ENCODE peak calls at places on chromosomes 16 and 17, in five cellular contexts. One of them, this sample, is unnamed.

GRCh38 chr17:37701424-37702020 is 43.3 kb downstream of the HNF1B start:
- DNase-seq in choroid plexus epithelial cell: peak
- DNase-seq in heart right ventricle: no peak
- DNase-seq in fibroblast of mammary gland: peak
- DNase-seq in HFFc6: no peak
- DNase-seq in this sample: no peak

GRCh38 chr16:78706637-78707036 is 607.2 kb downstream of the WWOX start:
- DNase-seq in choroid plexus epithelial cell: no peak
- DNase-seq in fibroblast of mammary gland: no peak
- DNase-seq in heart right ventricle: no peak
- DNase-seq in HFFc6: no peak
- DNase-seq in this sample: no peak

GRCh38 chr17:78493455-78494188 is 83.6 kb downstream of the DNAH17 start:
- DNase-seq in HFFc6: no peak
- DNase-seq in heart right ventricle: peak
- DNase-seq in choroid plexus epithelial cell: no peak
- DNase-seq in fibroblast of mammary gland: no peak
- DNase-seq in this sample: no peak

GRCh38 chr16:58375386-58375785 is 16.9 kb upstream of the GINS3 start:
- DNase-seq in heart right ventricle: no peak
- DNase-seq in HFFc6: no peak
- DNase-seq in choroid plexus epithelial cell: no peak
- DNase-seq in fibroblast of mammary gland: no peak
- DNase-seq in this sample: no peak

GRCh38 chr16:23391381-23392222 is 61.4 kb downstream of the COG7 start:
- DNase-seq in fibroblast of mammary gland: no peak
- DNase-seq in heart right ventricle: no peak
- DNase-seq in choroid plexus epithelial cell: no peak
- DNase-seq in HFFc6: no peak
- DNase-seq in this sample: no peak

GRCh38 chr17:54891176-54891821 is 9.4 kb upstream of the TOM1L1 start:
- DNase-seq in choroid plexus epithelial cell: peak
- DNase-seq in HFFc6: peak
- DNase-seq in fibroblast of mammary gland: peak
- DNase-seq in heart right ventricle: peak
- DNase-seq in this sample: peak

GRCh38 chr17:78132767-78133178 is 2.2 kb downstream of the TMC8 start:
- DNase-seq in choroid plexus epithelial cell: no peak
- DNase-seq in HFFc6: no peak
- DNase-seq in fibroblast of mammary gland: no peak
- DNase-seq in heart right ventricle: no peak
- DNase-seq in this sample: no peak

GRCh38 chr16:261031-261691 is 14.6 kb downstream of the RGS11 start:
- DNase-seq in HFFc6: no peak
- DNase-seq in choroid plexus epithelial cell: no peak
- DNase-seq in heart right ventricle: no peak
- DNase-seq in fibroblast of mammary gland: no peak
- DNase-seq in this sample: no peak

GRCh38 chr17:77107506-77108433 is 33.0 kb upstream of the SEC14L1 start:
- DNase-seq in HFFc6: peak
- DNase-seq in heart right ventricle: no peak
- DNase-seq in fibroblast of mammary gland: no peak
- DNase-seq in choroid plexus epithelial cell: peak
- DNase-seq in this sample: peak

GRCh38 chr17:1197781-1198490 is 18.2 kb upstream of the ABR start:
- DNase-seq in fibroblast of mammary gland: no peak
- DNase-seq in HFFc6: no peak
- DNase-seq in choroid plexus epithelial cell: peak
- DNase-seq in heart right ventricle: peak
- DNase-seq in this sample: peak

GRCh38 chr16:66953462-66954096 is 7.5 kb upstream of the CES3 start:
- DNase-seq in choroid plexus epithelial cell: no peak
- DNase-seq in heart right ventricle: no peak
- DNase-seq in HFFc6: no peak
- DNase-seq in fibroblast of mammary gland: no peak
- DNase-seq in this sample: no peak

GRCh38 chr17:78357687-78358537 is 2.0 kb downstream of the SOCS3 start:
- DNase-seq in heart right ventricle: no peak
- DNase-seq in HFFc6: no peak
- DNase-seq in choroid plexus epithelial cell: peak
- DNase-seq in fibroblast of mammary gland: no peak
- DNase-seq in this sample: no peak

GRCh38 chr17:49085565-49086315 is 46.8 kb upstream of the B4GALNT2 start:
- DNase-seq in fibroblast of mammary gland: no peak
- DNase-seq in heart right ventricle: no peak
- DNase-seq in choroid plexus epithelial cell: no peak
- DNase-seq in HFFc6: no peak
- DNase-seq in this sample: no peak

GRCh38 chr16:2015117-2015946 is 4.3 kb upstream of the NPW start:
- DNase-seq in heart right ventricle: no peak
- DNase-seq in choroid plexus epithelial cell: no peak
- DNase-seq in HFFc6: no peak
- DNase-seq in fibroblast of mammary gland: peak
- DNase-seq in this sample: no peak

GRCh38 chr17:76239538-76240274 is 587 bp downstream of the RNF157 start:
- DNase-seq in fibroblast of mammary gland: no peak
- DNase-seq in choroid plexus epithelial cell: no peak
- DNase-seq in HFFc6: no peak
- DNase-seq in heart right ventricle: no peak
- DNase-seq in this sample: no peak

GRCh38 chr17:43801844-43802243 is 21.6 kb downstream of the CFAP97D1 start:
- DNase-seq in fibroblast of mammary gland: no peak
- DNase-seq in choroid plexus epithelial cell: no peak
- DNase-seq in HFFc6: no peak
- DNase-seq in heart right ventricle: no peak
- DNase-seq in this sample: no peak

GRCh38 chr16:1772362-1772907 is at the start of gene EME2:
- DNase-seq in HFFc6: peak
- DNase-seq in choroid plexus epithelial cell: peak
- DNase-seq in heart right ventricle: no peak
- DNase-seq in fibroblast of mammary gland: peak
- DNase-seq in this sample: peak

GRCh38 chr17:21079196-21079595 is 36.4 kb upstream of the USP22 start:
- DNase-seq in fibroblast of mammary gland: no peak
- DNase-seq in choroid plexus epithelial cell: no peak
- DNase-seq in heart right ventricle: no peak
- DNase-seq in HFFc6: no peak
- DNase-seq in this sample: no peak

GRCh38 chr16:88406096-88407041 is 23.6 kb downstream of the ZNF469 start:
- DNase-seq in heart right ventricle: no peak
- DNase-seq in choroid plexus epithelial cell: no peak
- DNase-seq in HFFc6: no peak
- DNase-seq in fibroblast of mammary gland: no peak
- DNase-seq in this sample: no peak

GRCh38 chr17:73257516-73257915 is 4.2 kb downstream of the CPSF4L start:
- DNase-seq in heart right ventricle: no peak
- DNase-seq in choroid plexus epithelial cell: no peak
- DNase-seq in fibroblast of mammary gland: no peak
- DNase-seq in HFFc6: no peak
- DNase-seq in this sample: no peak

GRCh38 chr16:72198021-72198420 is 26.1 kb upstream of the PMFBP1 start:
- DNase-seq in HFFc6: peak
- DNase-seq in fibroblast of mammary gland: peak
- DNase-seq in heart right ventricle: peak
- DNase-seq in choroid plexus epithelial cell: peak
- DNase-seq in this sample: peak

This sample was measured in RPMI7951.